ENCODE peak calls at places on chromosome 19, in four cellular contexts. T, C, V and R are unnamed samples.
A peak's percentile ranks its signal among the peaks of the same experiment; 100 is the strongest.

GRCh38 chr19:46634656-46635218 is 1.3 kb downstream of the GNG8 start:
- DNase-seq in C (no peak), T (no peak), V (no peak), R (no peak)

GRCh38 chr19:23440791-23441190 is 45.5 kb upstream of the ZNF91 start:
- DNase-seq in C (no peak), T (no peak), V (peak; percentile 36), R (no peak)

GRCh38 chr19:872266-872951 is 12.9 kb downstream of the CFD start:
- DNase-seq in T (no peak), V (peak; percentile 93), C (no peak), R (peak; percentile 93)

GRCh38 chr19:14614099-14614412 is 31.2 kb downstream of the CLEC17A start:
- DNase-seq in V (no peak), C (no peak), T (no peak), R (no peak)

GRCh38 chr19:42540071-42540553 is 11.8 kb upstream of the CEACAM1 start:
- DNase-seq in T (no peak), C (no peak), V (no peak), R (no peak)

GRCh38 chr19:58128041-58128685 is 22.4 kb downstream of the ZNF329 start:
- DNase-seq in C (no peak), V (peak; percentile 32), T (no peak), R (no peak)

GRCh38 chr19:46976845-46977320 is 42.8 kb upstream of the NPAS1 start:
- DNase-seq in T (no peak), V (no peak), C (no peak), R (no peak)

GRCh38 chr19:14248578-14249011 is 42.6 kb upstream of the ADGRL1 start:
- DNase-seq in V (peak; percentile 22), T (no peak), C (peak; percentile 21), R (peak; percentile 87)

GRCh38 chr19:3282564-3282963 is 58.1 kb downstream of the CELF5 start:
- DNase-seq in V (no peak), C (no peak), T (no peak), R (no peak)

GRCh38 chr19:18612051-18612771 is 459 bp upstream of the TMEM59L start:
- DNase-seq in C (no peak), V (peak; percentile 31), T (no peak), R (no peak)

GRCh38 chr19:6866646-6867255 is 20.6 kb upstream of the ADGRE1 start:
- DNase-seq in C (no peak), V (no peak), T (no peak), R (no peak)

GRCh38 chr19:18437481-18438330 is at the start of gene ISYNA1:
- DNase-seq in C (no peak), V (peak; percentile 69), T (no peak), R (no peak)

GRCh38 chr19:7515471-7516226 is at the start of gene ZNF358:
- DNase-seq in C (peak; percentile 43), V (peak; percentile 50), T (peak; percentile 77), R (peak; percentile 42)

GRCh38 chr19:21586341-21587116 is 81.1 kb downstream of the ZNF429 start:
- DNase-seq in V (no peak), T (peak; percentile 59), C (no peak), R (no peak)

GRCh38 chr19:54475706-54476105 is 2.6 kb upstream of the CDC42EP5 start:
- DNase-seq in V (no peak), C (no peak), T (no peak), R (no peak)

GRCh38 chr19:10018219-10018618 is 4.9 kb downstream of the RDH8 start:
- DNase-seq in V (no peak), C (no peak), T (no peak), R (no peak)

GRCh38 chr19:54343868-54344267 is 4.9 kb upstream of the LILRA4 start:
- DNase-seq in T (no peak), V (no peak), C (no peak), R (no peak)

GRCh38 chr19:16585808-16586476 is 13.7 kb upstream of the SLC35E1 start:
- DNase-seq in C (no peak), V (no peak), T (no peak), R (no peak)

GRCh38 chr19:6712692-6713670 is 7.5 kb downstream of the C3 start:
- DNase-seq in T (peak; percentile 45), V (no peak), C (no peak), R (no peak)

GRCh38 chr19:57566396-57567256 is 7.0 kb upstream of the ZNF550 start:
- DNase-seq in C (no peak), T (no peak), V (peak; percentile 60), R (no peak)

GRCh38 chr19:28495046-28495445 is 717.9 kb downstream of the UQCRFS1 start:
- DNase-seq in V (no peak), T (no peak), C (no peak), R (no peak)

GRCh38 chr19:7565332-7565731 is 29.8 kb downstream of the PNPLA6 start:
- DNase-seq in T (no peak), C (no peak), V (no peak), R (no peak)

GRCh38 chr19:13849991-13850909 is 26.7 kb upstream of the NANOS3 start:
- DNase-seq in C (peak; percentile 77), V (peak; percentile 83), T (peak; percentile 81), R (peak; percentile 73)

GRCh38 chr19:50568321-50569022 is at the start of gene LRRC4B:
- DNase-seq in V (no peak), T (peak; percentile 35), C (no peak), R (no peak)

GRCh38 chr19:34734601-34735103 is 609 bp downstream of the ZNF181 start:
- DNase-seq in V (no peak), T (no peak), C (no peak), R (no peak)

GRCh38 chr19:38360839-38361631 is 13.3 kb upstream of the PSMD8 start:
- DNase-seq in V (no peak), T (no peak), C (no peak), R (no peak)
- H3K4me3 ChIP-seq in V (peak overlapping the region; percentile 65), T (peak overlapping the region; percentile 52), C (peak overlapping the region; percentile 49), R (peak overlapping the region; percentile 34)

DNA sequence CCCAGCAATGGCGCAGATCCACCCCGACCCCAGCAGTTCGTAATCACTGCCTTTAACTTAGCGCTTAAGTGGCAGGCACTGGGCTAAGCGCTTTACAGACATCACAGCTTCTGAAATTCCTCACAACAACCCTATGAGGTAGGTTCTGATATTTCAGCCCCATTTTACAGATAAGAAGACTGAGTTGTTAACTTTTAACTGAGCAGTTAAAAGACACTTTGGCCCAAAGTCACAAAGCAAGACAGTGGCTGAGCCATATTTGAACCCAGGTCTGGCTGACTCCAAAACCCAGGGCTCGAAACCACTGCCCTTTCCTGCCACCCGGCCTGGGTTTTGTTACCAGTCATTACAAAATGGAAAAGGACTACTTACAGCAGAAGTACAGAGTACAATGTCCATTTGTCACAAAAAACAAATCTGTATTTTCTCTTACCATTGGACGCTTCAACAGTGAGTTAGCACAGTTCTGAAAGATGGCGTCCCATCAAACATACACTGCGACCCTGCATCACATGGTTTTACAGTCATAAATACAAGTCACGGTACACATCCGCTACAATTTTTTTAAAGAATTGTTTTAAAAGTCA is 8.5 kb downstream of the HNRNPL start:
- DNase-seq in T (no peak), V (no peak), C (no peak), R (no peak)
- TF ChIP-seq POLR2A in T (no peak), V (no peak), C (no peak), R (no peak)

DNA sequence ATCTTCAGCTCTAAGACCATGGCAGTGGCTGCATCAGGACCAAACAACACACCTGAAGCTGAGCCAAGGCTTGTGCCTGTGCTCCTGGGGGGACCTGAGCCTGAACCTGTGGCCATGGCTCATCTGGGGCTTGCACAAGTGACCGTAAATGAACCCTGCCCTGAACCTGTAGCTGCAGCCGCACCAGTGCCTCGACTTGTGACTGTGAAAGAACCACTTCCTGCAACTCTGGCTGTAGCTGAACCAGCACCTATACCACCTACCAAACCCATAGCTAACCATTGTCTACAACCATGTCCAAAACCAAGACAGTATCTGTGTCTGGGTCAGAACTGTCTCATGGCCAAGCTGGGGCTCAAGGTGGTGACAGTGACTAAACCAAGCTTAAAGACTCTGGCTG is 28.2 kb upstream of the SDHAF1 start:
- DNase-seq in C (no peak), V (no peak), T (no peak), R (no peak)
- H3K4me3 ChIP-seq in C (no peak overlapping the region), V (no peak overlapping the region), T (no peak overlapping the region), R (no peak overlapping the region)

GRCh38 chr19:30313353-30313750 is 58.8 kb upstream of the ZNF536 start:
- DNase-seq in V (no peak), C (no peak), T (no peak), R (no peak)
- TF ChIP-seq POLR2A in V (no peak), C (no peak), T (no peak), R (no peak)

GRCh38 chr19:49421878-49422202 is 1.4 kb downstream of the PTH2 start:
- DNase-seq in V (no peak), C (no peak), T (no peak), R (no peak)

GRCh38 chr19:49419173-49419572 is 4.1 kb downstream of the PTH2 start:
- DNase-seq in C (no peak), V (no peak), T (no peak), R (no peak)

GRCh38 chr19:49420227-49420626 is 3.0 kb downstream of the PTH2 start:
- DNase-seq in C (no peak), V (no peak), T (no peak), R (no peak)

GRCh38 chr19:49422407-49423277 is 599 bp downstream of the PTH2 start:
- DNase-seq in V (peak; percentile 89), T (no peak), C (no peak), R (no peak)

GRCh38 chr19:49421039-49421877 is 2.0 kb downstream of the PTH2 start:
- DNase-seq in C (no peak), V (no peak), T (no peak), R (no peak)
- H3K4me3 ChIP-seq in C (no peak overlapping the region), V (peak overlapping the region; percentile 21), T (no peak overlapping the region), R (no peak overlapping the region)

GRCh38 chr19:43574424-43575155 is 737 bp downstream of the XRCC1 start:
- DNase-seq in C (no peak), T (no peak), V (no peak), R (no peak)
- TF ChIP-seq POLR2A in C (no peak), T (no peak), V (no peak), R (no peak)

GRCh38 chr19:51692065-51692915 is 840 bp upstream of the SPACA6 start:
- DNase-seq in T (no peak), V (no peak), C (no peak), R (no peak)
- H3K4me3 ChIP-seq in T (no peak overlapping the region), V (peak overlapping the region; percentile 77), C (no peak overlapping the region), R (no peak overlapping the region)

DNA sequence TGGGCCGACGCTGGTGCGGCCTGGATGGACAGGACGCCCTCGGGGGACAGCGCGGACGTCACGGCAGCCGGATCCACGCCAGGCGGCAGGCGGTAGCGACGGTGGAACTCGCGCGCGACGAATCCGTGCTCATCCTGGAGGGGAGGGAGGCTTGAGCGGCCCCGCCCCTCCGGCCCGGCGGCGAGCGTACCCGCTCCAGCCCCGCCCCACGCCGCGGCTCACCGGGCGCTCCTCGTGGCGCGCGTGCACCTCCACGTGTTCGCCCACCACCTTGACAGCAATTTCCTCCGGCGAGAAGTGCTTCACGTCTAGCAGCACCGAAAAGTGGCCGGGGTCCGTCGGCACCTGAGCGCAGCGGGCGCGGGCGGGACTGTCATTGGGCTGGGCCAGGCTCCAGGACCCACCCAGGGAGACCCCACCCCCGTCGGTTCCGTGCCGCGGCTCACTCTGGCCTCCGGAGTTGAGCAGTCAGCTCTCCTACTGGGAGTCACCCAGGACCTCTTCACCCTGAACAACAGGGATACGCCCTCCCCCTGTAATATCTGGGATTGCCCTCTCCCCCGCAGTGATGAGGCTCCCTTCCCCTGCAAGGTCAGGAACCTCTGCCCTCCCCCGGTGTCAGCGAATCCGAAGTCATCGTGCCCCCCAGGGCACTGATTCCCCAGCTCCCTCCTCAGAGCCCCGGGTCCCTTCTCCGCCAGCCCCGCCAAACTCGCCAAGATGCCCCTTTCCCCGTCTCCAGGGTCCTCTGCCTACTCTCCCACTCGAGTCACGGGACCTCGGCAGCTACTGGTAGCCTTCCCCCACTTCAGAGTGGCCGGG is 1.1 kb downstream of the HSPB6 start:
- DNase-seq in C (peak; percentile 90), T (peak; percentile 69), V (no peak), R (peak; percentile 96)
- TF ChIP-seq POLR2A in C (no peak), T (no peak), V (peak; percentile 17), R (no peak)